ENCODE peak calls at places on chromosomes 4 and X, in seven cellular contexts. Y is prostate gland, C is cardiac muscle cell, J is astrocyte of the cerebellum, K is upper lobe of left lung, X is foreskin fibroblast, Q is fibroblast of lung. B is an unnamed sample.

GRCh38 chrX:121389976-121390709 is 342.7 kb downstream of the GLUD2 start:
- DNase-seq in Y (no peak), C (no peak), J (peak), K (no peak), X (peak), Q (peak), B (peak)

GRCh38 chrX:29634516-29634915 is 580.8 kb upstream of the MAGEB2 start:
- DNase-seq in Y (no peak), C (peak), J (no peak), K (no peak), X (no peak), Q (peak), B (no peak)

GRCh38 chr4:107991945-107992625 is 2.4 kb downstream of the HADH start:
- DNase-seq in Y (no peak), C (peak), J (no peak), K (no peak), X (no peak), Q (peak), B (no peak)

GRCh38 chr4:141301216-141301615 is 80.5 kb downstream of the ZNF330 start:
- DNase-seq in Y (no peak), C (no peak), J (no peak), K (no peak), X (no peak), Q (no peak), B (no peak)

GRCh38 chrX:133402042-133402453 is 13.2 kb downstream of the GPC4 start:
- DNase-seq in Y (no peak), C (peak), J (peak), K (no peak), X (peak), Q (peak), B (peak)

GRCh38 chr4:185488650-185489049 is 17.1 kb upstream of the CCDC110 start:
- DNase-seq in Y (no peak), C (no peak), J (no peak), K (no peak), X (no peak), Q (no peak), B (no peak)

GRCh38 chr4:38056024-38056685 is 96.0 kb downstream of the PTTG2 start:
- DNase-seq in Y (no peak), C (peak), J (no peak), K (no peak), X (no peak), Q (no peak), B (no peak)

GRCh38 chrX:44343412-44343942 is at the start of gene EFHC2:
- DNase-seq in Y (peak), C (peak), J (no peak), K (peak), X (peak), Q (peak), B (no peak)

GRCh38 chrX:23752740-23753435 is 9.8 kb upstream of the ACOT9 start:
- DNase-seq in Y (no peak), C (peak), J (no peak), K (no peak), X (peak), Q (peak), B (no peak)

GRCh38 chrX:25076941-25077500 is 61.3 kb upstream of the ARX start:
- DNase-seq in Y (no peak), C (no peak), J (no peak), K (no peak), X (no peak), Q (no peak), B (no peak)

GRCh38 chr4:104964387-104965175 is 182.1 kb upstream of the TET2 start:
- DNase-seq in Y (no peak), C (no peak), J (no peak), K (no peak), X (no peak), Q (no peak), B (no peak)

GRCh38 chrX:150092549-150092948 is 154.3 kb upstream of the EOLA2 start:
- DNase-seq in Y (no peak), C (no peak), J (no peak), K (no peak), X (no peak), Q (no peak), B (no peak)

GRCh38 chrX:19751068-19751467 is 136.3 kb downstream of the SH3KBP1 start:
- DNase-seq in Y (no peak), C (no peak), J (no peak), K (no peak), X (no peak), Q (peak), B (no peak)

GRCh38 chrX:108704839-108705238 is 31.5 kb downstream of the IRS4 start:
- DNase-seq in Y (no peak), C (no peak), J (no peak), K (no peak), X (no peak), Q (no peak), B (no peak)

GRCh38 chr4:37244583-37245390 is at the start of gene NWD2:
- DNase-seq in Y (no peak), C (peak), J (no peak), K (peak), X (no peak), Q (peak), B (no peak)

GRCh38 chr4:113398441-113399143 is 349.1 kb downstream of the ANK2 start:
- DNase-seq in Y (no peak), C (no peak), J (no peak), K (no peak), X (no peak), Q (no peak), B (no peak)

GRCh38 chr4:177483271-177483670 is 41.0 kb upstream of the AGA start:
- DNase-seq in Y (no peak), C (peak), J (no peak), K (no peak), X (peak), Q (peak), B (no peak)

DNA sequence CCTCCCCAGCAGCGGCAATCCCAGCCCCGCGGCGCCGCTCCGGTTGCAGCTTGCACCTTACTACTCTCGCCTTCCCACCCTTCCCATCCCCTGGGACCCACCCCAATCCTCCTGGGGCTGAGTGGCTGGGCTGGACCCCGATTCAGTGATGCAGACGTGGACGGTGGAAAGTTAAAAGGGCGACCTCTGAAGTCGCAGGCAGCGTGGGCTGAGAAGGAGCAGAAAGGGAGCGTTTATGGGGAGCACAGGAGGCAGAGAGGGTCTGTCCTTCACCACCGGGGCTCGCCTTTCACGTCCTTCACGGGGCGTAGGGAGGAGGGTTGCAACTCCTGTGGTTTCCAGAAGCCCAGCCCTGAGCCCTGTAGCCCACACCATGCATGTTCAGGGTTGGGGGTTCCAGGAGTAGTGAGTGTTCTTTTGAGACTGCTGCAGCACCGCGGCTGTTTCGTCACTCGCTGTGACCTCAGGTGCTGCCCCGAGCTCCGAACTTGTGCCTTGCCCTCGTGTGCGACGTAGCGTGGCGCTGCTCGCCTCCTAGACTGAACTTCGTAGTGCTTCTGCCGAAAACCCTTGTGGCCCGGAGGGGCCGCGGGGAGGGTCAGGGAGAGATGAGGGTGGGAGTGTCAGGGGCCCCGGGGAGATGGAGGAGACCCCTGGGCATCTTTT is 1.5 kb downstream of the NHS start:
- DNase-seq in Y (no peak), C (no peak), J (no peak), K (peak), X (peak), Q (peak), B (no peak)
- H3K4me3 ChIP-seq in Y (peak), C (peak), J (peak), K (peak), X (peak), Q (peak), B (peak)

GRCh38 chr4:56874918-56875317 is 32.8 kb upstream of the REST start:
- DNase-seq in Y (no peak), C (no peak), J (no peak), K (no peak), X (no peak), Q (no peak), B (no peak)

GRCh38 chr4:56874166-56874565 is 33.5 kb upstream of the REST start:
- DNase-seq in Y (peak), C (no peak), J (no peak), K (no peak), X (no peak), Q (no peak), B (no peak)

GRCh38 chr4:56876264-56876663 is 31.4 kb upstream of the REST start:
- DNase-seq in Y (no peak), C (no peak), J (no peak), K (no peak), X (no peak), Q (no peak), B (no peak)

GRCh38 chr4:56870927-56871326 is 36.8 kb upstream of the REST start:
- DNase-seq in Y (no peak), C (peak), J (no peak), K (no peak), X (peak), Q (peak), B (no peak)

GRCh38 chr4:56871357-56871993 is 36.2 kb upstream of the REST start:
- DNase-seq in Y (no peak), C (peak), J (peak), K (no peak), X (peak), Q (peak), B (no peak)
- H3K4me3 ChIP-seq in Y (no peak), C (no peak), J (no peak), K (no peak), X (peak), Q (no peak), B (no peak)

GRCh38 chrX:73852022-73852421 is 289.0 kb downstream of the CHIC1 start:
- DNase-seq in Y (no peak), C (no peak), J (no peak), K (no peak), X (no peak), Q (no peak), B (no peak)

GRCh38 chrX:73849054-73849453 is 286.1 kb downstream of the CHIC1 start:
- DNase-seq in Y (no peak), C (no peak), J (no peak), K (no peak), X (no peak), Q (no peak), B (no peak)

GRCh38 chrX:73850124-73851013 is 287.4 kb downstream of the CHIC1 start:
- DNase-seq in Y (no peak), C (peak), J (peak), K (no peak), X (peak), Q (peak), B (no peak)

GRCh38 chrX:73851014-73852009 is 288.3 kb downstream of the CHIC1 start:
- DNase-seq in Y (no peak), C (no peak), J (peak), K (no peak), X (no peak), Q (peak), B (no peak)

GRCh38 chrX:73847991-73848390 is 285.0 kb downstream of the CHIC1 start:
- DNase-seq in Y (no peak), C (peak), J (no peak), K (no peak), X (peak), Q (no peak), B (no peak)
- H3K4me3 ChIP-seq in Y (no peak), C (no peak), J (peak), K (no peak), X (no peak), Q (no peak), B (no peak)

GRCh38 chr4:122827258-122827887 is 742 bp downstream of the FGF2 start:
- DNase-seq in Y (no peak), C (peak), J (no peak), K (peak), X (peak), Q (peak), B (no peak)

GRCh38 chr4:122824616-122825015 is 2.0 kb upstream of the FGF2 start:
- DNase-seq in Y (no peak), C (no peak), J (no peak), K (no peak), X (peak), Q (no peak), B (no peak)

GRCh38 chr4:122826000-122826595 is 533 bp upstream of the FGF2 start:
- DNase-seq in Y (no peak), C (no peak), J (no peak), K (no peak), X (no peak), Q (peak), B (no peak)

GRCh38 chr4:122827899-122828601 is 1.4 kb downstream of the FGF2 start:
- DNase-seq in Y (no peak), C (peak), J (peak), K (no peak), X (peak), Q (peak), B (no peak)

GRCh38 chr4:122826596-122827257 is at the start of gene FGF2:
- DNase-seq in Y (peak), C (peak), J (no peak), K (peak), X (peak), Q (peak), B (no peak)
- H3K4me3 ChIP-seq in Y (peak), C (peak), J (peak), K (peak), X (peak), Q (peak), B (peak)

DNA sequence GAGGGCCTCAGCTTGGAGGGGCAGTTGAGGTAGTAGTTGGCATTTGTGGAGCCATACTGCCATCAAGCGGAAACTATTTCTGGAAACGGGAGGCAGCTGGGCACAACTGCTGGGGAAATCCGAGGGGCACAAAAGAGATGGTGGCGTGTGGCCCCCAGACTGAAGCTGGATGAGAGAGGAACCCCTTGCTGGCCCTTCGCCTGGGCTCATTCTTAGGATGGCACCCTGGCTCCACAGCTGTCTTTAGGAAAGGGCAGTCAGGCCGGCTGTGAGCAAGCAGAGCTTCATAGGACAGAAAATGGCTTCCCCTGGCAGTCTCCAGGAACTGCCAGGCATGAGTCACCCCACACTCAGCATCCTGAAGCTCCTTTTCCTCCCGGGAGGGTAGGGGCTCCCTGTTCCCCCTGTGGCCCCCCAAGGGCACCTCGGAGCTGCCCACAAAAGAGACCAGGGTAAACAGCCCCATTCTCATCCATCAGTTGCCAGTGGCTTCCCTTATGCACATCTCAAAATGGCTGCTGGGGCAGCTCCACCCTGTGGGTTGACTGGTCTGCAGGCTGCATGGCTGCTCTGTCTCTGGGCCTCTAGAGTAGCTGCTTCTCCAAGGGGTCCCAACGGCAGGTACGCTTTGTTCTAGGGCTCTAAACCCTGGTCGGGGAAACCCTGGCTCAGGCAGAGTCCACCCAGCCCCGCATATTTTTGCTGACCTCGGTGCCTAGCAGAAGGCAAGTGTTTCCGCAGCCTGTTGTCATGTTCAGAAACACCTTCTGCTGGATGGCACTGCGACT is 64.7 kb downstream of the NBDY start:
- DNase-seq in Y (no peak), C (no peak), J (no peak), K (no peak), X (peak), Q (peak), B (no peak)
- H3K4me3 ChIP-seq in Y (no peak), C (no peak), J (no peak), K (peak), X (no peak), Q (no peak), B (no peak)

GRCh38 chr4:153573881-153574807 is 108.0 kb downstream of the TMEM131L start:
- DNase-seq in Y (peak), C (peak), J (peak), K (no peak), X (peak), Q (peak), B (peak)
- H3K4me3 ChIP-seq in Y (no peak), C (no peak), J (no peak), K (no peak), X (no peak), Q (no peak), B (no peak)

DNA sequence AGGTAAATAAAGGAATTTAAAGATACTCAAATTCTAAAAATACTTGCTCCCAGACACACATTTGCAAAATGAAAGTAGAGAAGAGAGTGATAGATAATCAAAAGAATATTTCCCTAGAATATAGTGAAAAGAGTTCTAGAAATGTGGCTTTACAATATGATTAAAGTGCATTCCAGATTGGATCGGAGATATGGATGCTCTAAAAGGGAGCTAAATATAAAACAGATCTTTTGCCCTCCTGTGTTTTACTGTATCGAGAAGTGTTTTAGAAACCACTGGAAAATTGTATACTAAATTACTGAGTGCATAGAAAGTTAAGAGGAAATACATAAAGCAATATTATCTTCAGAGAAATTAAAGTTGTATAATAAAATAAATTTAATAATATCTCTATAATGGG is 1392.0 kb downstream of the TECRL start:
- DNase-seq in Y (no peak), C (no peak), J (no peak), K (no peak), X (no peak), Q (no peak), B (no peak)
- H3K4me3 ChIP-seq in Y (no peak), C (no peak), J (no peak), K (no peak), X (no peak), Q (no peak), B (no peak)

GRCh38 chrX:114964374-114964773 is 53.0 kb downstream of the IL13RA2 start:
- DNase-seq in Y (no peak), C (peak), J (no peak), K (no peak), X (no peak), Q (peak), B (no peak)
- H3K4me3 ChIP-seq in Y (no peak), C (no peak), J (no peak), K (no peak), X (no peak), Q (no peak), B (no peak)

GRCh38 chrX:46959985-46960700 is 47.9 kb downstream of the JADE3 start:
- DNase-seq in Y (no peak), C (no peak), J (no peak), K (no peak), X (no peak), Q (no peak), B (no peak)
- H3K4me3 ChIP-seq in Y (no peak), C (no peak), J (no peak), K (no peak), X (no peak), Q (no peak), B (no peak)

GRCh38 chr4:76233967-76234678 is 17.4 kb upstream of the FAM47E start:
- DNase-seq in Y (no peak), C (no peak), J (no peak), K (peak), X (no peak), Q (no peak), B (no peak)
- H3K4me3 ChIP-seq in Y (no peak), C (no peak), J (no peak), K (peak), X (no peak), Q (no peak), B (no peak)